ENCODE peak calls at places on chromosome 7, in seven cellular contexts. B, E, H, P, A, Q and F are unnamed samples. For H3K79me2, the result is how much of the 10 kb centered on the place peaks cover.

GRCh38 chr7:149696313-149696712 is 77.1 kb downstream of the ZNF467 start:
- DNase-seq in B (no peak), E (no peak), H (no peak), P (no peak), A (no peak), Q (no peak), F (no peak)

GRCh38 chr7:47988496-47989386 is 9.3 kb upstream of the HUS1 start:
- DNase-seq in B (no peak), E (no peak), H (peak), P (peak), A (peak), Q (no peak), F (no peak)

GRCh38 chr7:32948202-32948601 is 9.0 kb upstream of the FKBP9 start:
- DNase-seq in B (no peak), E (no peak), H (no peak), P (peak), A (no peak), Q (no peak), F (no peak)

GRCh38 chr7:67595421-67595820 is 598.8 kb downstream of the TYW1 start:
- DNase-seq in B (no peak), E (no peak), H (no peak), P (no peak), A (no peak), Q (no peak), F (no peak)

GRCh38 chr7:80681272-80681885 is 42.9 kb downstream of the CD36 start:
- DNase-seq in B (peak), E (no peak), H (peak), P (no peak), A (peak), Q (peak), F (no peak)

GRCh38 chr7:128153436-128153835 is 87.6 kb upstream of the LEP start:
- DNase-seq in B (no peak), E (no peak), H (no peak), P (no peak), A (no peak), Q (no peak), F (no peak)

GRCh38 chr7:141073641-141074161 is at the start of gene TMEM178B:
- DNase-seq in B (no peak), E (peak), H (peak), P (no peak), A (peak), Q (no peak), F (no peak)

GRCh38 chr7:5549096-5549896 is 125.7 kb upstream of the TNRC18 start:
- DNase-seq in B (peak), E (no peak), H (peak), P (no peak), A (peak), Q (peak), F (peak)

GRCh38 chr7:116683786-116684185 is 11.8 kb downstream of the MET start:
- DNase-seq in B (no peak), E (no peak), H (no peak), P (peak), A (no peak), Q (no peak), F (no peak)

GRCh38 chr7:77157446-77157845 is 35.0 kb downstream of the CCDC146 start:
- DNase-seq in B (peak), E (no peak), H (peak), P (no peak), A (no peak), Q (no peak), F (no peak)

GRCh38 chr7:46616636-46617035 is 695.6 kb upstream of the IGFBP3 start:
- DNase-seq in B (peak), E (no peak), H (peak), P (no peak), A (peak), Q (no peak), F (peak)

GRCh38 chr7:17985473-17986239 is 42.0 kb downstream of the PRPS1L1 start:
- DNase-seq in B (no peak), E (no peak), H (no peak), P (no peak), A (no peak), Q (no peak), F (no peak)

GRCh38 chr7:139682136-139683013 is 95.4 kb downstream of the HIPK2 start:
- DNase-seq in B (peak), E (no peak), H (peak), P (no peak), A (peak), Q (peak), F (peak)

GRCh38 chr7:139683137-139683871 is 94.5 kb downstream of the HIPK2 start:
- DNase-seq in B (peak), E (no peak), H (peak), P (no peak), A (peak), Q (no peak), F (no peak)

GRCh38 chr7:139681463-139681755 is 96.4 kb downstream of the HIPK2 start:
- DNase-seq in B (no peak), E (no peak), H (no peak), P (no peak), A (no peak), Q (peak), F (no peak)

GRCh38 chr7:139680676-139681462 is 96.9 kb downstream of the HIPK2 start:
- DNase-seq in B (peak), E (no peak), H (peak), P (no peak), A (peak), Q (peak), F (peak)

GRCh38 chr7:139681812-139682135 is 96.0 kb downstream of the HIPK2 start:
- DNase-seq in B (no peak), E (no peak), H (no peak), P (no peak), A (no peak), Q (no peak), F (no peak)
- H3K79me2 ChIP-seq in B (under half), E (under half), H (under half), P (under half), A (under half), Q (under half), F (under half)

GRCh38 chr7:3027005-3027404 is 16.7 kb downstream of the CARD11 start:
- DNase-seq in B (no peak), E (no peak), H (peak), P (no peak), A (no peak), Q (no peak), F (no peak)

GRCh38 chr7:3019801-3020200 is 23.9 kb downstream of the CARD11 start:
- DNase-seq in B (no peak), E (no peak), H (no peak), P (no peak), A (no peak), Q (no peak), F (no peak)

GRCh38 chr7:3025616-3026015 is 18.1 kb downstream of the CARD11 start:
- DNase-seq in B (no peak), E (no peak), H (no peak), P (no peak), A (no peak), Q (no peak), F (no peak)

GRCh38 chr7:3020416-3020815 is 23.3 kb downstream of the CARD11 start:
- DNase-seq in B (no peak), E (no peak), H (no peak), P (no peak), A (no peak), Q (no peak), F (no peak)

DNA sequence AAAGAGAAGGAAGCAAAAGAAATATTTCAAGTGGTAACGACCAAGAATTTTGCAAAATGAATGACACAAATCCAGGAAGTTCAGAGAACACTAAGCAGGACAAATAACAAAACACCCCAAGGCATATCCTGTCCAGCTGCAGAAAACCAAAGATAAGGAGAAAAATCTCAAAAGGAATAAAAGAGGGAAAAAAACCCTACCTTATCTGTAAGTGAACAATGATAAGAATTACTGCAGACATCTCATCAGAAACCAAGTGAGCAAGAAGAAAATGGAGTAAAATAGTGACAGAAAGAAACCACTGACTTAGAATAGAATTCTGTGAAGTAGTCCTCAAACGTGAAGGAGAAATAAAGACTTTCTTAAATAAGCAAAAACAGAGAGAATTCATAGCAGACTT is 21.8 kb downstream of the CARD11 start:
- DNase-seq in B (no peak), E (no peak), H (no peak), P (no peak), A (no peak), Q (no peak), F (no peak)
- H3K79me2 ChIP-seq in B (under half), E (under half), H (under half), P (under half), A (under half), Q (under half), F (half or more)

GRCh38 chr7:70738486-70738885 is 393.5 kb upstream of the GALNT17 start:
- DNase-seq in B (no peak), E (no peak), H (no peak), P (no peak), A (no peak), Q (no peak), F (no peak)

GRCh38 chr7:70738080-70738479 is 393.9 kb upstream of the GALNT17 start:
- DNase-seq in B (peak), E (no peak), H (peak), P (no peak), A (peak), Q (no peak), F (no peak)

GRCh38 chr7:70734436-70734835 is 397.5 kb upstream of the GALNT17 start:
- DNase-seq in B (no peak), E (no peak), H (peak), P (no peak), A (no peak), Q (no peak), F (no peak)

GRCh38 chr7:70735313-70735712 is 396.6 kb upstream of the GALNT17 start:
- DNase-seq in B (no peak), E (peak), H (no peak), P (no peak), A (no peak), Q (no peak), F (no peak)

DNA sequence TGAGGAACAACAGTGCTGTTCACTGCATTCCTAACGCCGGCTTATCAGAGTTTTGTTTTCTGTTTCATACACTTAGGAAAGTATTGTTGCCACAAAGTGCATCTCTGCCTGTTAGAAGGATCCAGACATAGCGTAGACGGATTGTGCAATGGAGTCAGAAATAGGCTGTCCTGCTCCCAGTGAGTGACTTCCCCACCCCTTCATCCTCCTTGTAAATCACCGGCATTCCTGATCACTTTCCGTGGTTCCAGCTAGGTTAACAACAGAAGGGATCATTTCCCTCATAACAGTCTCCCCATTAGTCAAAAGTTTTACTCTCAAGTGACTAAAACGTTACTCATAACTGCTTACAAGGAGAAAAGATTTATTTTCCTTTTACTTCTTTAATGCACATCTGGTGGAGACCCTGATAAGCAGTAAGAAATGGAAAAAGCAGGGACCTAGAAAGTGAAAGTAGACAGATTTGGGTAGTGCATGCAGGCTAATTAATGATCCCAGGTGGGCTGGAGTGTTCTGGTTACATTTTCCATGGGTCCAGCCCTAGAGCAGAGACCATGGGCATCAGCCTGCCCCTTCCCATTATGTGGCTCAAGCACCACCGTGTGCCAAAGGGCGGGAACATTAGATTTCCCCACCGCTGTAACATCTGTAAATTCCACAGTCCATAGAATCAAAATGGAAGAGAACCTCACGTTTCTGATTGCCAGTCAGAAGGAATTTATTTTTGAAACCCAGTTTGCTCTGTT is 395.1 kb upstream of the GALNT17 start:
- DNase-seq in B (peak), E (no peak), H (peak), P (no peak), A (no peak), Q (no peak), F (no peak)
- H3K79me2 ChIP-seq in B (half or more), E (half or more), H (under half), P (under half), A (under half), Q (under half), F (under half)

GRCh38 chr7:74253975-74254857 is at the start of gene RFC2:
- DNase-seq in B (peak), E (peak), H (peak), P (peak), A (peak), Q (peak), F (peak)
- H3K79me2 ChIP-seq in B (under half), E (half or more), H (under half), P (under half), A (under half), Q (half or more), F (under half)

GRCh38 chr7:24898691-24899090 is 81.3 kb downstream of the OSBPL3 start:
- DNase-seq in B (peak), E (no peak), H (peak), P (peak), A (peak), Q (no peak), F (no peak)

GRCh38 chr7:24889611-24890010 is 90.4 kb downstream of the OSBPL3 start:
- DNase-seq in B (no peak), E (no peak), H (no peak), P (no peak), A (no peak), Q (no peak), F (no peak)

GRCh38 chr7:24891173-24891787 is 88.7 kb downstream of the OSBPL3 start:
- DNase-seq in B (no peak), E (no peak), H (peak), P (no peak), A (no peak), Q (no peak), F (no peak)

GRCh38 chr7:24896031-24896433 is 83.9 kb downstream of the OSBPL3 start:
- DNase-seq in B (no peak), E (no peak), H (no peak), P (peak), A (no peak), Q (no peak), F (no peak)

GRCh38 chr7:24894670-24895221 is 85.2 kb downstream of the OSBPL3 start:
- DNase-seq in B (no peak), E (peak), H (peak), P (no peak), A (peak), Q (no peak), F (no peak)
- H3K79me2 ChIP-seq in B (half or more), E (under half), H (half or more), P (half or more), A (under half), Q (half or more), F (under half)

GRCh38 chr7:45021604-45022296 is 21.7 kb downstream of the CCM2 start:
- DNase-seq in B (peak), E (no peak), H (peak), P (no peak), A (no peak), Q (no peak), F (no peak)

GRCh38 chr7:45026984-45027773 is 27.2 kb downstream of the CCM2 start:
- DNase-seq in B (peak), E (no peak), H (peak), P (peak), A (no peak), Q (no peak), F (no peak)

GRCh38 chr7:45020915-45021314 is 20.9 kb downstream of the CCM2 start:
- DNase-seq in B (no peak), E (no peak), H (no peak), P (no peak), A (no peak), Q (no peak), F (no peak)

GRCh38 chr7:45026013-45026412 is 26.0 kb downstream of the CCM2 start:
- DNase-seq in B (no peak), E (no peak), H (no peak), P (no peak), A (no peak), Q (no peak), F (no peak)

DNA sequence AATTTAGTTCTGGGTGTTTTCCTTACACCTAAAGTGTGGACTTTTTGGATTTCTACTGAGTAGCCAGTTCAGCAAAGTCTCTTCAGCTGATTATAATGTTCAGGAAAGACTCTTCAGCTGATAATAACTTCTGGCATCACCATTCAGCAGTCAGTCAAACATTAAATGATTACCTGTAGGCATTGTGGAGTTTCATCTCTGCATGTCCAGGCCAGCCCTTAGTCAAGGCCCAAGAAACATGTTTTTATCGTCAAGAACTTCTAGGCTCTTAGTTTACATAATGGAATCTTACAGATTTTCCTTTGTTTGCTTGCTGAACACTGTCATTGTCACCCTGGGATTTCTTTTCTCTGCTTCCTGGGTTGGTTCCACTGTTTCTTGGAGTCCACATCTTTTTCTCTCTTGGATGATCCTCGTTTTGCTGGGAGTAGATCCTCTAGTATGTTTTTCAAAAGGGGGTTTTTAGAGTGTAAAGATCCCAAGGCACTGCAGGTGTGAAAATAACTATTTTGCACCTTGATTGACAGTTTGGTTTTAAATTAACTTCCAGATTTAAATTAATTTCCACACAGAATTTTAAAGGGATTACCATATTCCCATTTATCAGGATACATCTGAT is 24.2 kb downstream of the CCM2 start:
- DNase-seq in B (peak), E (no peak), H (no peak), P (no peak), A (no peak), Q (no peak), F (no peak)
- H3K79me2 ChIP-seq in B (half or more), E (half or more), H (half or more), P (half or more), A (under half), Q (under half), F (under half)

DNA sequence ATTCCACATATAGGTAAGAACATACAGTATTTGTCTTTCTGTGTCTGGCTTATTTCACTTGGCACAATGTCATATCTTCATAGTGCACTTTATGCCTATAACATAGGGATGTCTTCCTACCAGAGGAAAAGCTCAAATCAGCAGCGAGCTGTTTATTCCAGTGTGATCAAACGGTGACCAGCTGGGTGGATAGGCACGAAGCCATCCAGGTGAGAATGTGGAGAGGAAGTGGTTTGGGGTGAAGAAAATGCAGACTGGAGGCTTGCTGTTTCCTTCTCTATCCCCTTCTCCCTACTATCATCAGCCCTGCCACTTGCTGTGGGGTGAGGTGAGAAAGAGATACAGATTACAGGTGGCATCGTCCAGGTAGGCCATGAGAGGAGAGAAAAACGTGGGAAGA is 52.4 kb downstream of the CHCHD3 start:
- DNase-seq in B (no peak), E (no peak), H (no peak), P (peak), A (no peak), Q (no peak), F (no peak)
- H3K79me2 ChIP-seq in B (under half), E (half or more), H (under half), P (under half), A (under half), Q (under half), F (under half)